ENCODE peak calls at places on chromosomes 11 and 22, in four cellular contexts. M, K, B and V are unnamed samples.

GRCh38 chr11:123481647-123482046 is 51.6 kb downstream of the GRAMD1B start:
- DNase-seq in M (no peak), B (no peak), K (no peak), V (no peak)

GRCh38 chr11:57483570-57483934 is 23.2 kb downstream of the RTN4RL2 start:
- DNase-seq in K (no peak), B (no peak), M (no peak), V (no peak)

GRCh38 chr11:70233511-70233919 is 30.4 kb downstream of the FADD start:
- DNase-seq in B (no peak), M (peak; percentile 98), K (no peak), V (peak; percentile 96)

GRCh38 chr22:48209473-48210271 is 1447.2 kb downstream of the TBC1D22A start:
- DNase-seq in M (no peak), B (no peak), K (no peak), V (no peak)

GRCh38 chr11:68933605-68934320 is 30.1 kb downstream of the IGHMBP2 start:
- DNase-seq in M (no peak), B (no peak), K (no peak), V (no peak)

GRCh38 chr11:100719809-100720221 is 32.7 kb downstream of the ARHGAP42 start:
- DNase-seq in K (peak; percentile 63), B (no peak), M (peak; percentile 91), V (peak; percentile 76)

GRCh38 chr11:69008774-69009440 is 4.1 kb downstream of the MRGPRF start:
- DNase-seq in K (no peak), B (no peak), M (peak; percentile 99), V (peak; percentile 93)

GRCh38 chr11:85385561-85385960 is 241.6 kb downstream of the DLG2 start:
- DNase-seq in B (no peak), K (no peak), M (no peak), V (no peak)

GRCh38 chr22:36052505-36052941 is 23.9 kb upstream of the RBFOX2 start:
- DNase-seq in M (peak; percentile 76), B (no peak), K (no peak), V (peak; percentile 84)

GRCh38 chr22:39518996-39519680 is 1.2 kb upstream of the ATF4 start:
- DNase-seq in B (no peak), K (no peak), M (peak; percentile 46), V (no peak)

GRCh38 chr11:1869427-1870325 is 16.8 kb downstream of the LSP1 start:
- DNase-seq in B (no peak), K (peak; percentile 31), M (no peak), V (no peak)

GRCh38 chr22:23622634-23623033 is 9.5 kb downstream of the DRICH1 start:
- DNase-seq in K (no peak), B (no peak), M (no peak), V (no peak)

GRCh38 chr11:46914363-46914762 is 4.0 kb downstream of the LRP4 start:
- DNase-seq in M (peak; percentile 47), K (no peak), B (no peak), V (no peak)

GRCh38 chr11:66230171-66230570 is 38.3 kb upstream of the RAB1B start:
- DNase-seq in M (no peak), K (no peak), B (no peak), V (no peak)

GRCh38 chr11:1546536-1547466 is 25.3 kb downstream of the DUSP8 start:
- DNase-seq in M (peak; percentile 23), B (peak; percentile 86), K (peak; percentile 89), V (no peak)

GRCh38 chr11:88103337-88104206 is 71.7 kb downstream of the RAB38 start:
- DNase-seq in M (peak; percentile 67), K (peak; percentile 97), B (peak; percentile 65), V (peak; percentile 57)

GRCh38 chr22:39292561-39293074 is 26.8 kb downstream of the RPL3 start:
- DNase-seq in B (no peak), M (peak; percentile 96), K (peak; percentile 47), V (peak; percentile 97)

GRCh38 chr11:126791446-126791845 is 209.1 kb downstream of the KIRREL3 start:
- DNase-seq in K (peak; percentile 73), M (no peak), B (peak; percentile 64), V (no peak)

GRCh38 chr11:117232911-117233409 is 489 bp downstream of the RNF214 start:
- DNase-seq in M (no peak), K (peak; percentile 49), B (peak; percentile 66), V (no peak)

GRCh38 chr11:133895551-133895950 is 50.2 kb upstream of the SPATA19 start:
- DNase-seq in B (peak; percentile 47), K (peak; percentile 38), M (no peak), V (no peak)

GRCh38 chr11:111408789-111409727 is 30.0 kb upstream of the POU2AF1 start:
- DNase-seq in M (peak; percentile 76), B (no peak), K (no peak), V (no peak)

GRCh38 chr11:13486926-13487660 is 8.7 kb downstream of the PTH start:
- DNase-seq in M (no peak), B (peak; percentile 91), K (peak; percentile 87), V (no peak)

GRCh38 chr11:100403817-100404216 is 283.3 kb upstream of the ARHGAP42 start:
- DNase-seq in K (peak; percentile 86), M (peak; percentile 70), B (no peak), V (no peak)

GRCh38 chr22:25645964-25646363 is 81.5 kb downstream of the GRK3 start:
- DNase-seq in K (no peak), M (peak; percentile 30), B (no peak), V (no peak)

GRCh38 chr11:11186249-11186648 is 166.8 kb downstream of the CSNK2A3 start:
- DNase-seq in B (no peak), K (no peak), M (peak; percentile 12), V (no peak)

GRCh38 chr11:33735426-33736147 is 636 bp downstream of the CD59 start:
- DNase-seq in K (peak; percentile 52), M (peak; percentile 27), B (peak; percentile 54), V (no peak)

GRCh38 chr11:59705281-59705680 is 8.4 kb downstream of the OR10V1 start:
- DNase-seq in K (no peak), M (peak; percentile 19), B (no peak), V (no peak)

GRCh38 chr22:16987822-16988221 is 20.2 kb downstream of the GAB4 start:
- DNase-seq in K (no peak), M (no peak), B (no peak), V (no peak)

GRCh38 chr22:29369460-29369859 is 18.9 kb downstream of the AP1B1 start:
- DNase-seq in K (peak; percentile 67), B (peak; percentile 55), M (peak; percentile 87), V (peak; percentile 24)

GRCh38 chr11:111575748-111576147 is 26.5 kb upstream of the SIK2 start:
- DNase-seq in B (no peak), M (no peak), K (no peak), V (no peak)

GRCh38 chr11:75665126-75665525 is 3.7 kb downstream of the MAP6 start:
- DNase-seq in M (no peak), B (no peak), K (no peak), V (no peak)

GRCh38 chr11:75664366-75664765 is 4.5 kb downstream of the MAP6 start:
- DNase-seq in M (no peak), K (no peak), B (no peak), V (no peak)

GRCh38 chr11:75668508-75669297 is at the start of gene MAP6:
- DNase-seq in K (peak; percentile 73), B (peak; percentile 72), M (peak; percentile 11), V (no peak)

GRCh38 chr11:75667831-75668507 is 869 bp downstream of the MAP6 start:
- DNase-seq in M (peak; percentile 45), K (peak; percentile 81), B (peak; percentile 84), V (no peak)

DNA sequence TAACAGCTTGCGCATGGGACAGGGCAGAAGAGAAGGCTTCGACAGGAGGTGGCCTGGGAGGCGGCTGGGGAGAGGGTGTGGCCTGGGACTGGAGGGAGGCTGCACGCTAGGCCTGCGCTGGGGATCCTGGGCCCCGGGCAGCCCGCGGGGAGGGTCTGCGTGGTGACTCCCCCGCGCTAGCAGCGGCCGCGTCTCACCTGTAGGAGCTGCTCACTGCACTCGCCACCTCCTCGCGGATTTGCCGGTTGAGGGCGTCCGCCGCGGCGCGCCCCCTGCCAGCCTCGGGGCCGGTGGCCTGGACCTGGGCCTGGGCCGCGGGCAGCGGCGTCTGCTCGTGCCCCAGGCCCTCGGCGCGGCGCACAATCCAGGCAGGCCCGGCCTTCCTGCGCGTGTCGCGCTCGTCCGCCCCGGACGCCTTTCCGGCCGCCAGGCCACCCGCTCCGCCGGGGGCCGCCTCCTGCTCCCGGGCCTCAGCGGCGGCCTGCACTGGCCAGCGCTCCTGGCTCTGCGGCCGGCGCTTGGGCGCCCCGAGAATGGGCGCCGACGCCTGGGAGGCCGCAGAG is 1.5 kb downstream of the MAP6 start:
- DNase-seq in M (peak; percentile 24), K (peak; percentile 67), B (peak; percentile 71), V (peak; percentile 35)
- TF ChIP-seq EZH2 in M (peak; percentile 55), K (peak; percentile 17), B (no peak), V (no peak)

GRCh38 chr11:48058777-48059176 is 78.4 kb downstream of the PTPRJ start:
- DNase-seq in K (no peak), B (no peak), M (no peak), V (no peak)

GRCh38 chr11:48066881-48067800 is 86.8 kb downstream of the PTPRJ start:
- DNase-seq in M (peak; percentile 85), K (no peak), B (no peak), V (no peak)

GRCh38 chr11:48063424-48063978 is 83.1 kb downstream of the PTPRJ start:
- DNase-seq in K (no peak), B (no peak), M (peak; percentile 98), V (peak; percentile 62)

GRCh38 chr11:48062649-48063048 is 82.3 kb downstream of the PTPRJ start:
- DNase-seq in K (no peak), B (no peak), M (no peak), V (peak; percentile 49)

DNA sequence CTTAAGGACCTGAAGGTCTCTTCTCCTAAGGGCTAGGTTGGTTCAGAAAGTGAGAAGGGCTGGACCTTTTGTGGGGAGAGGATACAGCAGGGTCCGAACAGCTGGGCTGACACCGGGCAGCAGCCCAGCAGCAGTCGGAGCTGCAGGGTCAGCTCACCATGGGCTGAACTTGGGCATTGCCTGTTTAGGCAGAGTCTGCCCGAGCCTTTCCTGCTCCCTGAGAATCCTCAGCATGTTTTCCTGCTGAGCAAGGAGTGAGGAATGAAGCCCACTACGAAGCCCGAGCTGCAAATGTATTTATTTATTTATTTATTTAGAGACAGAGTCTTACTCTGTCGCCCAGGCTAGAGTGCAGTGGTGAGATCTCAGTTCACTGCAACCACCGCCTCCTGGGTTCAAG is 83.9 kb downstream of the PTPRJ start:
- DNase-seq in B (no peak), M (peak; percentile 89), K (no peak), V (peak; percentile 28)
- H3K4me3 ChIP-seq in B (no peak overlapping the region), M (peak overlapping the region; percentile 41), K (no peak overlapping the region), V (peak overlapping the region; percentile 27)

GRCh38 chr22:31970490-31971444 is 26.4 kb downstream of the YWHAH start:
- DNase-seq in M (peak; percentile 39), B (peak; percentile 100), K (peak; percentile 86), V (peak; percentile 95)
- TF ChIP-seq EZH2 in M (no peak), B (no peak), K (no peak), V (no peak)

GRCh38 chr11:18352581-18352980 is 30.2 kb downstream of the GTF2H1 start:
- DNase-seq in M (peak; percentile 29), K (no peak), B (no peak), V (no peak)

GRCh38 chr11:18347471-18348125 is 25.2 kb downstream of the GTF2H1 start:
- DNase-seq in B (no peak), M (peak; percentile 59), K (no peak), V (no peak)
- H3K4me3 ChIP-seq in B (no peak overlapping the region), M (no peak overlapping the region), K (no peak overlapping the region), V (no peak overlapping the region)